ENCODE peak calls at places on chromosomes 16 and 17, in ten cellular contexts. One of them, this sample, is unnamed.
A peak's percentile ranks its signal among the peaks of the same experiment; 100 is the strongest.

GRCh38 chr16:10961231-10961630 is 16.9 kb downstream of the CLEC16A start:
- DNase-seq in A549: no peak
- DNase-seq in ovary: no peak
- DNase-seq in H1: no peak
- DNase-seq in suprapubic skin: no peak
- DNase-seq in K562: no peak
- DNase-seq in tibial nerve: no peak
- DNase-seq in stomach: no peak
- DNase-seq in HepG2: no peak
- DNase-seq in transverse colon: no peak
- DNase-seq in this sample: peak; percentile 82

GRCh38 chr16:9148376-9149015 is 57.1 kb downstream of the HAPSTR1 start:
- DNase-seq in A549: no peak
- DNase-seq in ovary: no peak
- DNase-seq in H1: no peak
- DNase-seq in suprapubic skin: no peak
- DNase-seq in K562: no peak
- DNase-seq in tibial nerve: no peak
- DNase-seq in stomach: no peak
- DNase-seq in HepG2: no peak
- DNase-seq in transverse colon: no peak
- DNase-seq in this sample: no peak

GRCh38 chr16:58299757-58300349 is 5.0 kb upstream of the PRSS54 start:
- DNase-seq in A549: peak; percentile 12
- DNase-seq in ovary: no peak
- DNase-seq in H1: peak; percentile 38
- DNase-seq in suprapubic skin: no peak
- DNase-seq in K562: peak; percentile 41
- DNase-seq in tibial nerve: no peak
- DNase-seq in stomach: peak; percentile 32
- DNase-seq in HepG2: peak; percentile 26
- DNase-seq in transverse colon: peak; percentile 22
- DNase-seq in this sample: no peak

GRCh38 chr17:72104863-72105234 is 16.0 kb upstream of the SOX9 start:
- DNase-seq in A549: no peak
- DNase-seq in ovary: no peak
- DNase-seq in H1: no peak
- DNase-seq in suprapubic skin: no peak
- DNase-seq in K562: no peak
- DNase-seq in tibial nerve: no peak
- DNase-seq in stomach: no peak
- DNase-seq in HepG2: no peak
- DNase-seq in transverse colon: no peak
- DNase-seq in this sample: no peak

GRCh38 chr17:65902831-65903549 is 288.9 kb downstream of the CEP112 start:
- DNase-seq in A549: no peak
- DNase-seq in ovary: peak; percentile 13
- DNase-seq in H1: no peak
- DNase-seq in suprapubic skin: no peak
- DNase-seq in K562: no peak
- DNase-seq in tibial nerve: no peak
- DNase-seq in stomach: no peak
- DNase-seq in HepG2: no peak
- DNase-seq in transverse colon: no peak
- DNase-seq in this sample: no peak

GRCh38 chr17:78041401-78042179 is 83.1 kb downstream of the TNRC6C start:
- DNase-seq in A549: no peak
- DNase-seq in ovary: no peak
- DNase-seq in H1: no peak
- DNase-seq in suprapubic skin: no peak
- DNase-seq in K562: no peak
- DNase-seq in tibial nerve: no peak
- DNase-seq in stomach: no peak
- DNase-seq in HepG2: no peak
- DNase-seq in transverse colon: no peak
- DNase-seq in this sample: no peak

GRCh38 chr16:26642047-26642664 is 424.6 kb upstream of the C16orf82 start:
- DNase-seq in A549: no peak
- DNase-seq in ovary: no peak
- DNase-seq in H1: no peak
- DNase-seq in suprapubic skin: no peak
- DNase-seq in K562: no peak
- DNase-seq in tibial nerve: no peak
- DNase-seq in stomach: no peak
- DNase-seq in HepG2: no peak
- DNase-seq in transverse colon: no peak
- DNase-seq in this sample: no peak

GRCh38 chr16:24543949-24544348 is 4.6 kb downstream of the RBBP6 start:
- DNase-seq in A549: no peak
- DNase-seq in ovary: no peak
- DNase-seq in H1: no peak
- DNase-seq in suprapubic skin: no peak
- DNase-seq in K562: no peak
- DNase-seq in tibial nerve: no peak
- DNase-seq in stomach: no peak
- DNase-seq in HepG2: no peak
- DNase-seq in transverse colon: no peak
- DNase-seq in this sample: no peak

GRCh38 chr16:15477802-15478201 is 43.4 kb downstream of the BMERB1 start:
- DNase-seq in A549: no peak
- DNase-seq in ovary: no peak
- DNase-seq in H1: no peak
- DNase-seq in suprapubic skin: no peak
- DNase-seq in K562: no peak
- DNase-seq in tibial nerve: no peak
- DNase-seq in stomach: no peak
- DNase-seq in HepG2: no peak
- DNase-seq in transverse colon: no peak
- DNase-seq in this sample: no peak

GRCh38 chr17:21493993-21494392 is 117.8 kb downstream of the KCNJ12 start:
- DNase-seq in A549: no peak
- DNase-seq in ovary: no peak
- DNase-seq in H1: no peak
- DNase-seq in suprapubic skin: no peak
- DNase-seq in K562: no peak
- DNase-seq in tibial nerve: no peak
- DNase-seq in stomach: no peak
- DNase-seq in HepG2: no peak
- DNase-seq in transverse colon: no peak
- DNase-seq in this sample: no peak

GRCh38 chr17:41307647-41308046 is 1.5 kb downstream of the KRTAP16-1 start:
- DNase-seq in A549: no peak
- DNase-seq in ovary: no peak
- DNase-seq in H1: no peak
- DNase-seq in suprapubic skin: no peak
- DNase-seq in K562: no peak
- DNase-seq in tibial nerve: no peak
- DNase-seq in stomach: no peak
- DNase-seq in HepG2: no peak
- DNase-seq in transverse colon: no peak
- DNase-seq in this sample: no peak

GRCh38 chr16:56617212-56618085 is 8.1 kb upstream of the MT1E start:
- DNase-seq in A549: no peak
- DNase-seq in ovary: peak; percentile 74
- DNase-seq in H1: no peak
- DNase-seq in suprapubic skin: no peak
- DNase-seq in K562: no peak
- DNase-seq in tibial nerve: no peak
- DNase-seq in stomach: peak; percentile 80
- DNase-seq in HepG2: no peak
- DNase-seq in transverse colon: peak; percentile 70
- DNase-seq in this sample: peak; percentile 92

GRCh38 chr17:17411692-17412091 is 65.1 kb upstream of the MED9 start:
- DNase-seq in A549: no peak
- DNase-seq in ovary: no peak
- DNase-seq in H1: no peak
- DNase-seq in suprapubic skin: no peak
- DNase-seq in K562: no peak
- DNase-seq in tibial nerve: no peak
- DNase-seq in stomach: no peak
- DNase-seq in HepG2: no peak
- DNase-seq in transverse colon: no peak
- DNase-seq in this sample: no peak

GRCh38 chr16:10145636-10146035 is 36.6 kb downstream of the GRIN2A start:
- DNase-seq in A549: no peak
- DNase-seq in ovary: no peak
- DNase-seq in H1: no peak
- DNase-seq in suprapubic skin: no peak
- DNase-seq in K562: no peak
- DNase-seq in tibial nerve: no peak
- DNase-seq in stomach: no peak
- DNase-seq in HepG2: no peak
- DNase-seq in transverse colon: no peak
- DNase-seq in this sample: no peak

GRCh38 chr16:64997121-64997520 is 124.7 kb downstream of the CDH11 start:
- DNase-seq in A549: no peak
- DNase-seq in ovary: no peak
- DNase-seq in H1: no peak
- DNase-seq in suprapubic skin: no peak
- DNase-seq in K562: no peak
- DNase-seq in tibial nerve: no peak
- DNase-seq in stomach: no peak
- DNase-seq in HepG2: no peak
- DNase-seq in transverse colon: peak; percentile 13
- DNase-seq in this sample: no peak

GRCh38 chr17:1764274-1764673 is 2.4 kb downstream of the SERPINF1 start:
- DNase-seq in A549: no peak
- DNase-seq in ovary: peak; percentile 70
- DNase-seq in H1: no peak
- DNase-seq in suprapubic skin: peak; percentile 90
- DNase-seq in K562: no peak
- DNase-seq in tibial nerve: peak; percentile 74
- DNase-seq in stomach: peak; percentile 66
- DNase-seq in HepG2: no peak
- DNase-seq in transverse colon: peak; percentile 84
- DNase-seq in this sample: peak; percentile 93

GRCh38 chr17:32297424-32297823 is 31.8 kb downstream of the RHBDL3 start:
- DNase-seq in A549: no peak
- DNase-seq in ovary: no peak
- DNase-seq in H1: no peak
- DNase-seq in suprapubic skin: no peak
- DNase-seq in K562: no peak
- DNase-seq in tibial nerve: no peak
- DNase-seq in stomach: no peak
- DNase-seq in HepG2: no peak
- DNase-seq in transverse colon: no peak
- DNase-seq in this sample: no peak
- TF ChIP-seq CTCF in A549: no peak
- TF ChIP-seq CTCF in ovary: no peak
- TF ChIP-seq CTCF in H1: no peak
- TF ChIP-seq CTCF in suprapubic skin: no peak
- TF ChIP-seq CTCF in K562: no peak
- TF ChIP-seq CTCF in tibial nerve: no peak
- TF ChIP-seq CTCF in stomach: no peak
- TF ChIP-seq CTCF in HepG2: no peak
- TF ChIP-seq CTCF in transverse colon: no peak
- TF ChIP-seq CTCF in this sample: no peak

GRCh38 chr17:70919241-70919640 is 749.9 kb downstream of the KCNJ2 start:
- DNase-seq in A549: no peak
- DNase-seq in ovary: no peak
- DNase-seq in H1: no peak
- DNase-seq in suprapubic skin: no peak
- DNase-seq in K562: no peak
- DNase-seq in tibial nerve: no peak
- DNase-seq in stomach: no peak
- DNase-seq in HepG2: no peak
- DNase-seq in transverse colon: no peak
- DNase-seq in this sample: no peak
- TF ChIP-seq EP300 in A549: no peak
- TF ChIP-seq EP300 in ovary: no peak
- TF ChIP-seq EP300 in H1: no peak
- TF ChIP-seq EP300 in suprapubic skin: no peak
- TF ChIP-seq EP300 in K562: no peak
- TF ChIP-seq EP300 in tibial nerve: no peak
- TF ChIP-seq EP300 in stomach: no peak
- TF ChIP-seq EP300 in HepG2: no peak
- TF ChIP-seq EP300 in transverse colon: no peak
- TF ChIP-seq EP300 in this sample: no peak

DNA sequence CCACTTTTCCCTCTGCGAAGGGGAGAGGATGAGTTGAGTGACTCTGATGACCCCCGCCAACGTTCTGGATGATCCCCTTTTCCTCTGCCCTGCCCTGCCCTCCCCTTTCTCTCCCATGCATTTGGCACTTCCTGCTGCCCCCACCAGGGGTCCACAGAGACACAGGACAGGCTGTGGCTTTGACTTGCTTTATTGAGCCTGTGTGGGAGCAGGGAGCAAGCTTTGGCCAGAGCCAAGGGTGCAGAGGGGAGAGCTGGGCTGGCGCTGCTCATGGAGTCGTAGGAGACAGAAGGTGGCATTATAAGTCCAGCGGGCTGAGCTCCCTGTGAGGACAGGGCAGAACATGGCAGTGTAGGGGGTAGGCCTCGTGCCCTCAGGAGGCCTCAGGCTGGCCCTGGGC is 1.6 kb downstream of the PPY start:
- DNase-seq in A549: peak; percentile 58
- DNase-seq in ovary: no peak
- DNase-seq in H1: no peak
- DNase-seq in suprapubic skin: no peak
- DNase-seq in K562: peak; percentile 62
- DNase-seq in tibial nerve: no peak
- DNase-seq in stomach: no peak
- DNase-seq in HepG2: peak; percentile 73
- DNase-seq in transverse colon: no peak
- DNase-seq in this sample: no peak
- TF ChIP-seq CTCF in A549: peak; percentile 37
- TF ChIP-seq CTCF in ovary: no peak
- TF ChIP-seq CTCF in H1: peak; percentile 72
- TF ChIP-seq CTCF in suprapubic skin: peak; percentile 26
- TF ChIP-seq CTCF in K562: peak; percentile 76
- TF ChIP-seq CTCF in tibial nerve: no peak
- TF ChIP-seq CTCF in stomach: no peak
- TF ChIP-seq CTCF in HepG2: peak; percentile 93
- TF ChIP-seq CTCF in transverse colon: peak; percentile 27
- TF ChIP-seq CTCF in this sample: no peak

DNA sequence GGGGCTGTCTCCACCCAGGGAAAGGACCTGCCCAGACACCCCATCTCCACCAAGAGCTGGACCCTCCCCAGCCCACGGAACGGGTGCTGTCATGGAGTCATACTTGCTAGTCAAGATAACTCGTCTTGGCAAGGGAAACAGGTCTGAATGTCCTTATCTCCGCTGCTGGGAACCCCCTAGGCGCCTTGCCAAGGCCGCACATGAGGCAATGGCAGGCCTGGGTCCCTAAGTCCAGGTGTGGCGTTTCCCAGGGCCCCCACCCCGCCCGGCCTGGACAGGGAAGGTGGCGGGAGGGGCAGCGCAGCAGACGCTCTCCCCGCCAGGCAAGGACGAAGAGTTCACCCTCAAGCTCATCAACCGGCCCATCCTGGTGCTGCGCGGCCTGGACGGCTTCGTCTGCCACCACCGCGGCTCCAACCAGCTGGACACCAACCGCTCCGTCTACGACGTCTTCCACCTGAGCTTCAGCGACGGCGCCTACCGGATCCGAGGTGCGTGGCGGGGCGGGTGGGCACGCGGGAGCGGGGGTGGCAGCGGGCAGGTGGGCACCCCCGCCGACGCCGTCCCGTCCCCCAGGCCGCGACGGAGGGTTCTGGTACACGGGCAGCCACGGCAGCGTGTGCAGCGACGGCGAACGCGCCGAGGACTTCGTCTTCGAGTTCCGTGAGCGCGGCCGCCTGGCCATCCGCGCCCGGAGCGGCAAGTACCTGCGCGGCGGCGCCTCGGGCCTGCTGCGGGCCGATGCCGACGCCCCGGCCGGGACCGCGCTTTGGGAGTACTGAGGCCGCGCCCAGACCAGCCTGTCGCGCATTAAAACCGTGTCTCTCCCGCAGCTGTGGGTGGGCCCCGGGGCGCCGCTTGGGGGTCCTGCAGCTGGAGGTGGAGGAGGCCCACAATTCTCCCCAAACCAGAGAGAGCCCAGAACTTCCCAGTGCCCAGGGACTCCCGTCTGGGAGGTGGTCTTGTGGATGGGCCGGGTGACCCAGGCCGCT is 8.4 kb downstream of the FSCN2 start:
- DNase-seq in A549: no peak
- DNase-seq in ovary: no peak
- DNase-seq in H1: no peak
- DNase-seq in suprapubic skin: no peak
- DNase-seq in K562: no peak
- DNase-seq in tibial nerve: no peak
- DNase-seq in stomach: peak; percentile 59
- DNase-seq in HepG2: no peak
- DNase-seq in transverse colon: no peak
- DNase-seq in this sample: no peak
- TF ChIP-seq EP300 in A549: no peak
- TF ChIP-seq EP300 in ovary: no peak
- TF ChIP-seq EP300 in H1: no peak
- TF ChIP-seq EP300 in suprapubic skin: no peak
- TF ChIP-seq EP300 in K562: no peak
- TF ChIP-seq EP300 in tibial nerve: no peak
- TF ChIP-seq EP300 in stomach: no peak
- TF ChIP-seq EP300 in HepG2: no peak
- TF ChIP-seq EP300 in transverse colon: no peak
- TF ChIP-seq EP300 in this sample: no peak

This sample was measured in sigmoid colon.